ENCODE peak calls at places on chromosomes 16 and 17, in seven cellular contexts. U, V, O, C, X, H and W are unnamed samples.

GRCh38 chr17:21200590-21201301 is 13.2 kb downstream of the TMEM11 start:
- DNase-seq in U (no peak), V (no peak), O (no peak), C (no peak), X (no peak), H (no peak), W (no peak)

GRCh38 chr17:52158450-52159042 is at the start of gene CA10:
- DNase-seq in U (no peak), V (no peak), O (peak; percentile 80), C (no peak), X (no peak), H (no peak), W (no peak)

GRCh38 chr16:82042144-82042543 is 7.1 kb downstream of the HSD17B2 start:
- DNase-seq in U (no peak), V (no peak), O (no peak), C (no peak), X (no peak), H (no peak), W (peak; percentile 31)

GRCh38 chr17:72401883-72402726 is 281.3 kb downstream of the SOX9 start:
- DNase-seq in U (no peak), V (no peak), O (no peak), C (no peak), X (no peak), H (no peak), W (no peak)

GRCh38 chr17:604719-605118 is 109.9 kb downstream of the VPS53 start:
- DNase-seq in U (no peak), V (no peak), O (no peak), C (no peak), X (no peak), H (no peak), W (no peak)

GRCh38 chr16:17416461-17417221 is 54.1 kb downstream of the XYLT1 start:
- DNase-seq in U (no peak), V (no peak), O (peak; percentile 32), C (no peak), X (no peak), H (no peak), W (peak; percentile 60)

GRCh38 chr17:77620282-77620681 is 338.2 kb upstream of the TNRC6C start:
- DNase-seq in U (no peak), V (no peak), O (no peak), C (no peak), X (no peak), H (no peak), W (no peak)

GRCh38 chr17:73286863-73287296 is 24.9 kb downstream of the CDC42EP4 start:
- DNase-seq in U (no peak), V (no peak), O (no peak), C (no peak), X (no peak), H (no peak), W (no peak)

GRCh38 chr16:86516618-86517003 is 6.3 kb downstream of the FOXF1 start:
- DNase-seq in U (no peak), V (no peak), O (no peak), C (no peak), X (no peak), H (no peak), W (no peak)

GRCh38 chr17:77445908-77446535 is 305.3 kb downstream of the SEC14L1 start:
- DNase-seq in U (peak; percentile 77), V (no peak), O (no peak), C (no peak), X (no peak), H (no peak), W (peak; percentile 82)

GRCh38 chr16:46873201-46873600 is 11.0 kb upstream of the GPT2 start:
- DNase-seq in U (no peak), V (no peak), O (no peak), C (no peak), X (no peak), H (no peak), W (no peak)

GRCh38 chr17:15341385-15341849 is at the start of gene TEKT3:
- DNase-seq in U (peak; percentile 87), V (peak; percentile 76), O (peak; percentile 94), C (peak; percentile 86), X (peak; percentile 89), H (peak; percentile 94), W (peak; percentile 89)

GRCh38 chr17:28033972-28034714 is 8.3 kb upstream of the NLK start:
- DNase-seq in U (no peak), V (no peak), O (no peak), C (no peak), X (no peak), H (no peak), W (no peak)

GRCh38 chr17:48761114-48761513 is 32.6 kb upstream of the HOXB13 start:
- DNase-seq in U (no peak), V (no peak), O (no peak), C (no peak), X (no peak), H (no peak), W (no peak)

GRCh38 chr16:19783363-19783762 is 65.3 kb downstream of the IQCK start:
- DNase-seq in U (no peak), V (no peak), O (no peak), C (no peak), X (no peak), H (no peak), W (no peak)

GRCh38 chr17:34979153-34979552 is 1.2 kb upstream of the LIG3 start:
- DNase-seq in U (no peak), V (no peak), O (no peak), C (no peak), X (no peak), H (no peak), W (no peak)

GRCh38 chr17:83203472-83204221 is 124.2 kb downstream of the METRNL start:
- DNase-seq in U (peak; percentile 25), V (peak; percentile 14), O (no peak), C (peak; percentile 12), X (peak; percentile 74), H (no peak), W (peak; percentile 8)
- H3K9me3 ChIP-seq in U (no peaks in the 10 kb centered on the region), V (no peaks in the 10 kb centered on the region), O (no peaks in the 10 kb centered on the region), C (no peaks in the 10 kb centered on the region), X (no peaks in the 10 kb centered on the region), H (no peaks in the 10 kb centered on the region), W (no peaks in the 10 kb centered on the region)

GRCh38 chr17:45273551-45273957 is 11.7 kb upstream of the SPATA32 start:
- DNase-seq in U (no peak), V (no peak), O (no peak), C (no peak), X (peak; percentile 74), H (no peak), W (no peak)
- H3K27me3 ChIP-seq in U (no peaks in the 10 kb centered on the region), V (no peaks in the 10 kb centered on the region), O (no peaks in the 10 kb centered on the region), C (no peaks in the 10 kb centered on the region), X (no peaks in the 10 kb centered on the region), H (no peaks in the 10 kb centered on the region), W (no peaks in the 10 kb centered on the region)

DNA sequence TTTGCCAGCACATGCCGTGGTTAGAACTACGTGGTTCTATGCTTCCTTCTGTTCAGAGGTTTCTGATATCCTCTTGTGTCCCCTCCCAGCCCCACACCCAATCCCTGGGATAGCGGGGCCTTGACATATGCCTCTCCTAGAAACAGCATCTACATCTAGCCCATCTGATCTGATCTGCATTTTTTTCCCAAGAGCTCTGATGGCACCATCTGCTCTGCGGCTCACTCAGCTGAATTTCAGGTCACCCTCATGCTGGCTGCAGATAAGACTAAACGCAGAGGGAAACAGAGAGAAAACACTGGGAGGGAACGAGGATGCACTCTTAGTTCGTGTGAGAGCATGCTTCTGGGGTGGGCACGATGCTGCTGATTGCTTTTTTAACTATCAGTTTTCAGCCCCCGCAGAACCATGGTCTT is 10.7 kb downstream of the WIPI1 start:
- DNase-seq in U (no peak), V (no peak), O (no peak), C (no peak), X (no peak), H (no peak), W (no peak)
- TF ChIP-seq EP300 in U (no peak), V (no peak), O (no peak), C (no peak), X (no peak), H (no peak), W (no peak)

GRCh38 chr16:60181542-60181941 is 1447.4 kb upstream of the GOT2 start:
- DNase-seq in U (no peak), V (no peak), O (no peak), C (no peak), X (no peak), H (no peak), W (no peak)
- H3K9me3 ChIP-seq in U (no peaks in the 10 kb centered on the region), V (no peaks in the 10 kb centered on the region), O (no peaks in the 10 kb centered on the region), C (no peaks in the 10 kb centered on the region), X (no peaks in the 10 kb centered on the region), H (no peaks in the 10 kb centered on the region), W (no peaks in the 10 kb centered on the region)

GRCh38 chr17:49955157-49955556 is 13.8 kb upstream of the DLX4 start:
- DNase-seq in U (no peak), V (no peak), O (no peak), C (no peak), X (no peak), H (no peak), W (no peak)

GRCh38 chr17:49949634-49950033 is 19.4 kb upstream of the DLX4 start:
- DNase-seq in U (no peak), V (no peak), O (no peak), C (no peak), X (no peak), H (no peak), W (no peak)

GRCh38 chr17:49951362-49952080 is 17.5 kb upstream of the DLX4 start:
- DNase-seq in U (no peak), V (no peak), O (peak; percentile 36), C (peak; percentile 30), X (no peak), H (no peak), W (no peak)

GRCh38 chr17:49952912-49953497 is 16.0 kb upstream of the DLX4 start:
- DNase-seq in U (no peak), V (no peak), O (no peak), C (peak; percentile 83), X (no peak), H (no peak), W (no peak)

GRCh38 chr17:49952209-49952911 is 16.6 kb upstream of the DLX4 start:
- DNase-seq in U (peak; percentile 88), V (peak; percentile 45), O (peak; percentile 87), C (peak; percentile 79), X (peak; percentile 82), H (peak; percentile 94), W (peak; percentile 82)
- H3K27me3 ChIP-seq in U (peaks cover 10% of the 10 kb centered on the region), V (no peaks in the 10 kb centered on the region), O (peaks cover 81% of the 10 kb centered on the region), C (no peaks in the 10 kb centered on the region), X (peaks cover 44% of the 10 kb centered on the region), H (no peaks in the 10 kb centered on the region), W (peaks cover 65% of the 10 kb centered on the region)

DNA sequence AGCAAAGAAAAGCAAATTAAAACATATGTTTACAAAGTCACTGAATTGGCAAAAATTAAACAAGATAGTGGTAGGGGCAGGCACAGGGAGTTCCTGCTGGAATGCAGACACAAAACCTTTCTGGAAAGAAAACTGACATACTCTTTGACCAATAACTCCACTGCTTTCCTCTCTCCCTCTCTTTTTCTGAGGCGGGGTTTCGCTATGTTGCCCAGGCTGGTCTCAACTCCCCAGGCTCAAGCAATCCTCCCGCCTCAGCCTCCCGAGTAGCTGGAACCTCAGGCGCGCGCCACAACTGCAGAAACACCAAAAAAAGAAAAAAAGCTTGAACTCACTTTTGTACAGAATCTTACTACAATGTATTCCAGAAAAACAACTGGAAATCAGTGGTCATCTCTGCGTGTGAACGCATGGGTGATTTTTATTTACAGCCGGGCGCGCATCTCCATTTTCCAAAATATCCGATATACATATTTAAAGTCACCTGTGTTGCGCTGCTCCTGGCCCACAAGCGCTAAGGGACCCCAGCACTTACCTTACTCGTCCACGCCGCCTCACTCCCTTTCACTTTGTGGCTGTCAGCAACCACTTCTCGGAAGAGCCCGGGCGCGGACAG is 480 bp downstream of the TXNL4B start:
- DNase-seq in U (no peak), V (no peak), O (no peak), C (no peak), X (no peak), H (no peak), W (no peak)
- TF ChIP-seq EP300 in U (no peak), V (no peak), O (no peak), C (no peak), X (no peak), H (no peak), W (no peak)

GRCh38 chr16:78663690-78664089 is 564.2 kb downstream of the WWOX start:
- DNase-seq in U (no peak), V (no peak), O (no peak), C (no peak), X (no peak), H (no peak), W (no peak)
- H3K9me3 ChIP-seq in U (no peaks in the 10 kb centered on the region), V (no peaks in the 10 kb centered on the region), O (peaks cover 3% of the 10 kb centered on the region), C (no peaks in the 10 kb centered on the region), X (no peaks in the 10 kb centered on the region), H (no peaks in the 10 kb centered on the region), W (no peaks in the 10 kb centered on the region)